ENCODE peak calls at places on chromosomes 12 and 14, in seven cellular contexts. Q is Peyer's patch, J is GM23338, H is lung, W is transverse colon, A is psoas muscle, L is lower lobe of right lung. X is an unnamed sample. For H3K4me1, the result is how much of the 10 kb centered on the place peaks cover.

GRCh38 chr14:94397279-94397898 is 9.0 kb upstream of the SERPINA1 start:
- DNase-seq in Q (no peak), J (peak), H (no peak), W (no peak), A (no peak), L (no peak), X (no peak)

GRCh38 chr12:91986084-91986483 is 159.6 kb downstream of the BTG1 start:
- DNase-seq in Q (no peak), J (peak), H (no peak), W (no peak), A (no peak), L (no peak), X (no peak)

GRCh38 chr14:32565256-32565655 is 236.2 kb downstream of the AKAP6 start:
- DNase-seq in Q (no peak), J (no peak), H (no peak), W (no peak), A (no peak), L (no peak), X (no peak)

GRCh38 chr12:33942172-33942571 is 80.1 kb upstream of the ALG10 start:
- DNase-seq in Q (no peak), J (peak), H (no peak), W (no peak), A (no peak), L (no peak), X (no peak)

GRCh38 chr14:27015046-27015445 is 417.2 kb upstream of the NOVA1 start:
- DNase-seq in Q (no peak), J (no peak), H (no peak), W (no peak), A (no peak), L (no peak), X (no peak)

GRCh38 chr12:64682572-64683277 is 72.4 kb downstream of the RASSF3 start:
- DNase-seq in Q (no peak), J (peak), H (no peak), W (peak), A (no peak), L (no peak), X (peak)

GRCh38 chr12:100566887-100567637 is 6.4 kb upstream of the GAS2L3 start:
- DNase-seq in Q (no peak), J (no peak), H (peak), W (no peak), A (no peak), L (no peak), X (no peak)

GRCh38 chr14:68283378-68284123 is 464.0 kb downstream of the RAD51B start:
- DNase-seq in Q (peak), J (no peak), H (no peak), W (peak), A (peak), L (peak), X (peak)

GRCh38 chr14:99117671-99118045 is 154.3 kb downstream of the BCL11B start:
- DNase-seq in Q (no peak), J (no peak), H (peak), W (no peak), A (no peak), L (no peak), X (no peak)

GRCh38 chr14:25406818-25407217 is 356.9 kb upstream of the STXBP6 start:
- DNase-seq in Q (peak), J (peak), H (no peak), W (peak), A (no peak), L (no peak), X (no peak)

GRCh38 chr12:52870361-52871290 is 21.8 kb upstream of the KRT78 start:
- DNase-seq in Q (peak), J (peak), H (peak), W (peak), A (peak), L (peak), X (peak)

GRCh38 chr12:3998968-3999792 is 126.0 kb upstream of the PARP11 start:
- DNase-seq in Q (peak), J (peak), H (peak), W (peak), A (no peak), L (peak), X (no peak)

GRCh38 chr12:53738834-53739284 is 11.6 kb upstream of the CALCOCO1 start:
- DNase-seq in Q (no peak), J (peak), H (no peak), W (no peak), A (no peak), L (no peak), X (no peak)

GRCh38 chr14:65333926-65334687 is 78.4 kb upstream of the FUT8 start:
- DNase-seq in Q (peak), J (peak), H (no peak), W (peak), A (peak), L (peak), X (peak)

GRCh38 chr12:114141916-114142564 is 175.9 kb upstream of the RBM19 start:
- DNase-seq in Q (no peak), J (peak), H (no peak), W (no peak), A (no peak), L (no peak), X (no peak)

GRCh38 chr14:68141531-68142088 is 322.0 kb downstream of the RAD51B start:
- DNase-seq in Q (no peak), J (no peak), H (no peak), W (no peak), A (no peak), L (no peak), X (no peak)

GRCh38 chr12:10941916-10942607 is 3.0 kb upstream of the TAS2R14 start:
- DNase-seq in Q (no peak), J (peak), H (no peak), W (no peak), A (no peak), L (no peak), X (no peak)

GRCh38 chr12:98416845-98417244 is 98.5 kb upstream of the TMPO start:
- DNase-seq in Q (no peak), J (peak), H (no peak), W (no peak), A (no peak), L (no peak), X (no peak)

GRCh38 chr14:68358500-68358899 is 434.4 kb downstream of the ZFP36L1 start:
- DNase-seq in Q (no peak), J (no peak), H (no peak), W (no peak), A (no peak), L (no peak), X (no peak)

GRCh38 chr12:93990832-93991748 is 157.3 kb upstream of the PLXNC1 start:
- DNase-seq in Q (peak), J (peak), H (no peak), W (no peak), A (peak), L (no peak), X (peak)

GRCh38 chr12:38930994-38931393 is 25.6 kb upstream of the CPNE8 start:
- DNase-seq in Q (no peak), J (no peak), H (no peak), W (no peak), A (no peak), L (no peak), X (no peak)

GRCh38 chr14:71166434-71166833 is 259.2 kb downstream of the PCNX1 start:
- DNase-seq in Q (no peak), J (peak), H (no peak), W (peak), A (no peak), L (no peak), X (no peak)

GRCh38 chr12:1691123-1692007 is 495 bp downstream of the ADIPOR2 start:
- DNase-seq in Q (peak), J (peak), H (peak), W (peak), A (no peak), L (peak), X (peak)

GRCh38 chr14:98959410-98959809 is 312.6 kb downstream of the BCL11B start:
- DNase-seq in Q (no peak), J (no peak), H (no peak), W (no peak), A (no peak), L (no peak), X (no peak)

GRCh38 chr12:96034631-96035282 is 630 bp downstream of the LTA4H start:
- DNase-seq in Q (peak), J (peak), H (peak), W (peak), A (no peak), L (peak), X (no peak)

GRCh38 chr12:100953217-100953616 is 158.6 kb downstream of the ANO4 start:
- DNase-seq in Q (no peak), J (no peak), H (no peak), W (no peak), A (no peak), L (no peak), X (no peak)

GRCh38 chr12:79023784-79024183 is 159.2 kb downstream of the SYT1 start:
- DNase-seq in Q (no peak), J (no peak), H (no peak), W (no peak), A (no peak), L (no peak), X (no peak)

GRCh38 chr12:94227066-94227465 is 78.7 kb downstream of the PLXNC1 start:
- DNase-seq in Q (no peak), J (no peak), H (no peak), W (no peak), A (no peak), L (no peak), X (no peak)

GRCh38 chr12:48197967-48198618 is 5.0 kb downstream of the OR10AD1 start:
- DNase-seq in Q (peak), J (peak), H (peak), W (peak), A (peak), L (peak), X (peak)
- H3K27ac ChIP-seq in Q (peak), J (peak), H (peak), W (peak), A (peak), L (peak), X (peak)

DNA sequence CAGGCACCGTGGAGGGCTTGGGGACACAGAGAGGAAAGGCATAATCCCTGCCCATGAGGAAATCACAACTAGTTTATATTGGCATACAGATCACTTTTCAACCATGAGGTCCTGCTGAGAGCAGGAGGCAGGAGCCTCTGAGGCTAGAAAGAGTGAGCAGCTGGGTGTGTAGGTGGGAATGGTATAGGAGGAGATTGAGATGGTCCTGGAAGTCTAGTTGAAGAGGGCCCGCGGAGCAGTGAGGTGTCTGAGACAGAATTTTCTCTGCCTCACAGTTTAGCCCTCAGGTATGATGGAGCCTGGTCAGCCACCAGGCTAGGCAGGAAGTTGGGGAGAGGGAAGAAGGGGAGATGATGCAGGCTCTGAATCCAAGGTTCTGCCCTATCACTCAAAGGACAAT is 54.7 kb upstream of the JDP2 start:
- DNase-seq in Q (no peak), J (no peak), H (no peak), W (no peak), A (no peak), L (no peak), X (no peak)
- H3K4me1 ChIP-seq in Q (under half), J (under half), H (under half), W (under half), A (under half), L (under half), X (under half)

DNA sequence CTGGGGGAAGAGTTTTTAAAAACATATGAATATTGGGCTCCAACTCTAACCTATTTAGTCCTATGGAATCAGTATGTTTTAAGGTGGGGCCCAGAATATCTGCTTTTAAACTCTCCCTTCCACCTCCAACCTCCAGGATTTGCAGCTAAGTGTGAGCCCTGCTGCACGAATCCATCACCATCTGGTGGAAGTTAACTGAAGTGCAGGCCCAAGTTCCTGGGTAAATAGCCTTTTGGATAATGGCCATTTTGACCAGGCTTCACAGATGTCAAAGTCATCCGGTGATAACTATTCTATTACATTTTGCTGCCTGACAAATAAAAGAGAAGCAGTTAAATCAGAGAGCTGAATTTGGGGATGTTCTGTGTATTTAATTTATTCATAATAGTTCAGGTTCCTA is 58.1 kb upstream of the RMST start:
- DNase-seq in Q (no peak), J (peak), H (no peak), W (no peak), A (no peak), L (no peak), X (no peak)
- TF ChIP-seq CTCF in Q (peak), J (peak), H (peak), W (peak), A (peak), L (peak), X (peak)

DNA sequence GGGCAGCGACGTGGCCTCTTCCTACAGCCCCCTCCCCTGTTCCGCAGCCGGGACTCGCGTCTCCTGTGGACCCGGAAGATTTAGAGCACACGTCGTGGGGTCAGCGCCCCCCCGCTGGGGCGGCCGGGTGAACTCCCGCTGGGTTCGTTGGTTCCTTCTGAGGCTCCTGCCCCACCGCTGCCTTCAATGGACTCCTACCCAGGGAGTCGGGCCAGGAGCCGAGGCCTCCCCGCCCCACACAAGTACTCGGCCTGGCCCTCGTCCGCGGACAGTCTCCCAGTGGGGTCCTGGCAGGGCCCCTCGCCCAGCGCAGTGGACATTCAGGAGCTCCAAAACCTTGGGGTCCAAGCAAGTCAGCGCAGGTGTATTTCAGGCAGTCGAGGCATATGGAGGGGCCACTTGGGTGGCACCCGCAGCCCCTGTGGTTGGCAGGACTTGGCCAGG is 1.2 kb downstream of the MMP17 start:
- DNase-seq in Q (no peak), J (no peak), H (no peak), W (no peak), A (no peak), L (no peak), X (no peak)
- H3K27ac ChIP-seq in Q (peak), J (no peak), H (no peak), W (peak), A (no peak), L (no peak), X (no peak)